ENCODE peak calls at places on chromosomes 4 and X, in six cellular contexts. J, T, V, K, Y and X are unnamed samples.

GRCh38 chrX:139869796-139870195 is 63.1 kb downstream of the ATP11C start:
- DNase-seq in J (no peak), T (no peak), V (no peak), K (no peak), Y (no peak), X (no peak)

GRCh38 chrX:771536-771935 is 140.9 kb downstream of the SHOX start:
- DNase-seq in J (no peak), T (no peak), V (no peak), K (no peak), Y (no peak), X (peak)

GRCh38 chr4:173835863-173836262 is 305.8 kb upstream of the HAND2 start:
- DNase-seq in J (no peak), T (no peak), V (no peak), K (no peak), Y (no peak), X (no peak)

GRCh38 chrX:10884246-10884645 is 226.9 kb upstream of the HCCS start:
- DNase-seq in J (no peak), T (no peak), V (no peak), K (no peak), Y (no peak), X (no peak)

GRCh38 chr4:4338632-4339031 is 48.3 kb upstream of the NSG1 start:
- DNase-seq in J (no peak), T (no peak), V (peak), K (no peak), Y (no peak), X (no peak)

GRCh38 chr4:91916219-91916618 is 387.5 kb upstream of the GRID2 start:
- DNase-seq in J (no peak), T (no peak), V (no peak), K (no peak), Y (no peak), X (no peak)

GRCh38 chr4:73730854-73731253 is 9.5 kb upstream of the CXCL8 start:
- DNase-seq in J (no peak), T (no peak), V (peak), K (no peak), Y (no peak), X (no peak)

GRCh38 chr4:22030321-22030720 is 81.7 kb upstream of the KCNIP4 start:
- DNase-seq in J (no peak), T (no peak), V (no peak), K (no peak), Y (no peak), X (no peak)

GRCh38 chr4:7359302-7360063 is 75.2 kb downstream of the PSAPL1 start:
- DNase-seq in J (no peak), T (no peak), V (no peak), K (no peak), Y (no peak), X (peak)

GRCh38 chr4:110533940-110534339 is 58.0 kb downstream of the ENPEP start:
- DNase-seq in J (no peak), T (no peak), V (no peak), K (no peak), Y (no peak), X (no peak)

GRCh38 chr4:156594619-156595018 is 377.0 kb downstream of the PDGFC start:
- DNase-seq in J (no peak), T (no peak), V (no peak), K (peak), Y (no peak), X (no peak)

GRCh38 chr4:185580699-185581098 is 45.4 kb upstream of the PDLIM3 start:
- DNase-seq in J (no peak), T (no peak), V (no peak), K (no peak), Y (no peak), X (no peak)

GRCh38 chr4:165872443-165873297 is at the start of gene TLL1:
- DNase-seq in J (no peak), T (no peak), V (no peak), K (peak), Y (no peak), X (peak)

GRCh38 chr4:189001971-189002450 is 862.8 kb downstream of the TRIML1 start:
- DNase-seq in J (no peak), T (no peak), V (no peak), K (no peak), Y (no peak), X (no peak)

GRCh38 chr4:170007113-170007512 is 19.1 kb downstream of the MFAP3L start:
- DNase-seq in J (no peak), T (no peak), V (peak), K (no peak), Y (no peak), X (no peak)

GRCh38 chr4:11635336-11635735 is 206.6 kb upstream of the HS3ST1 start:
- DNase-seq in J (no peak), T (no peak), V (no peak), K (no peak), Y (no peak), X (no peak)

GRCh38 chr4:62771656-62772557 is 1571.8 kb downstream of the ADGRL3 start:
- DNase-seq in J (no peak), T (no peak), V (no peak), K (no peak), Y (no peak), X (no peak)

GRCh38 chrX:53659039-53659438 is 27.5 kb downstream of the HUWE1 start:
- DNase-seq in J (no peak), T (no peak), V (no peak), K (no peak), Y (no peak), X (no peak)

GRCh38 chrX:136147966-136148365 is 633 bp downstream of the FHL1 start:
- DNase-seq in J (no peak), T (no peak), V (no peak), K (peak), Y (no peak), X (no peak)

GRCh38 chr4:11628093-11628725 is 199.5 kb upstream of the HS3ST1 start:
- DNase-seq in J (no peak), T (no peak), V (no peak), K (no peak), Y (no peak), X (no peak)

GRCh38 chr4:78806943-78807458 is 30.9 kb downstream of the BMP2K start:
- DNase-seq in J (no peak), T (no peak), V (no peak), K (no peak), Y (no peak), X (no peak)

GRCh38 chr4:85756938-85757337 is 282.0 kb downstream of the ARHGAP24 start:
- DNase-seq in J (no peak), T (no peak), V (peak), K (no peak), Y (no peak), X (no peak)

GRCh38 chr4:183816077-183816476 is 89.0 kb upstream of the STOX2 start:
- DNase-seq in J (no peak), T (no peak), V (no peak), K (no peak), Y (no peak), X (no peak)

GRCh38 chr4:24160358-24160757 is 270.5 kb upstream of the PPARGC1A start:
- DNase-seq in J (no peak), T (no peak), V (no peak), K (no peak), Y (no peak), X (no peak)

GRCh38 chr4:57437649-57438048 is 327.5 kb upstream of the IGFBP7 start:
- DNase-seq in J (no peak), T (no peak), V (no peak), K (no peak), Y (no peak), X (no peak)

GRCh38 chr4:136505020-136505419 is 1027.3 kb downstream of the PCDH18 start:
- DNase-seq in J (no peak), T (no peak), V (no peak), K (no peak), Y (no peak), X (no peak)

GRCh38 chr4:186472948-186473347 is 82.4 kb downstream of the MTNR1A start:
- DNase-seq in J (no peak), T (no peak), V (peak), K (no peak), Y (no peak), X (no peak)

GRCh38 chrX:3231766-3232165 is 114.7 kb downstream of the MXRA5 start:
- DNase-seq in J (no peak), T (no peak), V (no peak), K (no peak), Y (no peak), X (no peak)

GRCh38 chr4:121182296-121182695 is 18.2 kb upstream of the TNIP3 start:
- DNase-seq in J (no peak), T (no peak), V (peak), K (no peak), Y (no peak), X (no peak)

GRCh38 chr4:15907430-15907829 is 31.1 kb downstream of the FGFBP1 start:
- DNase-seq in J (no peak), T (no peak), V (no peak), K (no peak), Y (no peak), X (no peak)

GRCh38 chrX:154458116-154458953 is at the start of gene PLXNA3:
- DNase-seq in J (no peak), T (peak), V (peak), K (peak), Y (no peak), X (no peak)

GRCh38 chr4:1321486-1321885 is 25.5 kb upstream of the UVSSA start:
- DNase-seq in J (no peak), T (no peak), V (no peak), K (no peak), Y (no peak), X (peak)

GRCh38 chr4:4990857-4991540 is 28.3 kb downstream of the CYTL1 start:
- DNase-seq in J (peak), T (peak), V (peak), K (peak), Y (no peak), X (no peak)

GRCh38 chr4:38568768-38569167 is 95.2 kb upstream of the KLF3 start:
- DNase-seq in J (no peak), T (no peak), V (no peak), K (no peak), Y (no peak), X (no peak)

GRCh38 chr4:9994246-9994847 is 26.9 kb downstream of the SLC2A9 start:
- DNase-seq in J (no peak), T (peak), V (no peak), K (no peak), Y (no peak), X (no peak)

GRCh38 chrX:85365370-85365995 is 14.0 kb downstream of the POF1B start:
- DNase-seq in J (no peak), T (no peak), V (no peak), K (no peak), Y (no peak), X (no peak)

GRCh38 chr4:61739899-61740298 is 539.8 kb downstream of the ADGRL3 start:
- DNase-seq in J (no peak), T (no peak), V (no peak), K (no peak), Y (no peak), X (no peak)

GRCh38 chr4:61740950-61741638 is 541.0 kb downstream of the ADGRL3 start:
- DNase-seq in J (no peak), T (no peak), V (no peak), K (no peak), Y (no peak), X (no peak)
- TF ChIP-seq CTCF in J (no peak), T (no peak), V (no peak), K (peak), Y (no peak), X (no peak)

GRCh38 chr4:88286897-88287296 is 2.5 kb upstream of the PPM1K start:
- DNase-seq in J (no peak), T (no peak), V (no peak), K (no peak), Y (no peak), X (no peak)

GRCh38 chr4:88280228-88280795 is 4.0 kb downstream of the PPM1K start:
- DNase-seq in J (no peak), T (no peak), V (no peak), K (no peak), Y (no peak), X (no peak)

GRCh38 chr4:88283661-88284377 is 542 bp downstream of the PPM1K start:
- DNase-seq in J (peak), T (peak), V (peak), K (peak), Y (no peak), X (no peak)

GRCh38 chr4:88285235-88285505 is 809 bp upstream of the PPM1K start:
- DNase-seq in J (no peak), T (no peak), V (no peak), K (no peak), Y (no peak), X (no peak)

GRCh38 chr4:88284378-88285234 is at the start of gene PPM1K:
- DNase-seq in J (peak), T (peak), V (peak), K (peak), Y (peak), X (peak)
- TF ChIP-seq CTCF in J (no peak), T (no peak), V (no peak), K (peak), Y (no peak), X (peak)

GRCh38 chr4:140000232-140000631 is 153.8 kb downstream of the MAML3 start:
- DNase-seq in J (no peak), T (no peak), V (no peak), K (no peak), Y (no peak), X (no peak)
- TF ChIP-seq CTCF in J (no peak), T (no peak), V (no peak), K (no peak), Y (no peak), X (no peak)

GRCh38 chr4:80137631-80138030 is 59.7 kb upstream of the PRDM8 start:
- DNase-seq in J (no peak), T (no peak), V (no peak), K (no peak), Y (no peak), X (no peak)

GRCh38 chr4:80140237-80140636 is 57.1 kb upstream of the PRDM8 start:
- DNase-seq in J (no peak), T (no peak), V (peak), K (no peak), Y (no peak), X (no peak)

GRCh38 chr4:80136238-80136637 is 61.1 kb upstream of the PRDM8 start:
- DNase-seq in J (no peak), T (no peak), V (no peak), K (no peak), Y (no peak), X (no peak)

GRCh38 chr4:80139668-80140067 is 57.6 kb upstream of the PRDM8 start:
- DNase-seq in J (no peak), T (no peak), V (peak), K (no peak), Y (no peak), X (no peak)

DNA sequence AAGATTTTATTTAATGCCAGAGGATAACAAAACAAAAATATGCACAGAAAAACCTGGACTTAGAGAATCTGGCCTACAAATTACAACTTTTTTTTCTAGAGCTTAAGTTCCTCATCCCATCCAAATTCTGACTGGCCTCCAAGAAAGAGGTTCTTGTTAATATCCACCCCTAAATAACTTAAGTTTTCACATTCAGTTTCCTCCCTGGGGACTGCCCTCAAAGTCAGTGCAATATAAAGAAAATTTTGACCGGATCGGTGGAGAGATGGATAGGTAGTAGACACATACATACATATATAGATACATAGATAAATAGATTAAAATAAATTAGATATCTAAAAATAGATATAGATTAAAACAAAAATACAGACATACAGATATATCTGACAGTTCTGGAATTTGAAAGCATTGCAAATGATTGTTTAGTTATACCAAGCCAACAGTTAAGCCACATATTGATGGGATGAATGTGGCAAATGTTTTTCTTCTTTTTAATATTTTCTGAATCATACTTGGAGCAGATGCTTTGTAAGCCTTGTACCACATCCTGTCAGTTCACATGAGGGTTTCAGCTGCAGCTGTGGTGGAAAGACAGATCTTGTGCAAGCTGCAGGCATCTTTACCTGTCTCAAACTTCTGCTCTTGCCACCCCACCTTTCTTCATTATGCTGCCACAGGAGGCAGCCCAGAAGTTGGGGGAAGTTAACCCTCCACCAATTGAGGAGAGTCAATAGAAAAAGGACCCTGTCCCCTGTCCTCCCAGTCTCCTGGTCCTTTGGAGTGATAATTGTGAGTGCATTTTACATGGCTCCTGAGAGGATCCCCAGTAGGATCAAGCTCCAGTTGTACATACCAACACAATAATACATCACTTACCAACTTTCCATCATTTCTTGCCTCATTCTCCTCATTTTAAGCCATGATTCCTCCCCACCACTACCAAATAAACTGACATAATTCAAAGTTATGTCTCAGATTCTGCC is 58.5 kb upstream of the PRDM8 start:
- DNase-seq in J (no peak), T (peak), V (peak), K (no peak), Y (no peak), X (no peak)
- TF ChIP-seq CTCF in J (no peak), T (no peak), V (no peak), K (no peak), Y (no peak), X (no peak)

GRCh38 chrX:69503228-69503834 is 795 bp upstream of the NALF2 start:
- DNase-seq in J (no peak), T (no peak), V (no peak), K (no peak), Y (no peak), X (no peak)
- TF ChIP-seq CTCF in J (no peak), T (peak), V (no peak), K (peak), Y (no peak), X (peak)

GRCh38 chrX:18410038-18410437 is 15.4 kb upstream of the CDKL5 start:
- DNase-seq in J (no peak), T (peak), V (peak), K (no peak), Y (no peak), X (no peak)
- TF ChIP-seq CTCF in J (no peak), T (no peak), V (no peak), K (peak), Y (peak), X (peak)

GRCh38 chr4:130257271-130257670 is 1161.3 kb downstream of the C4orf33 start:
- DNase-seq in J (no peak), T (no peak), V (no peak), K (no peak), Y (no peak), X (no peak)
- TF ChIP-seq CTCF in J (no peak), T (no peak), V (no peak), K (no peak), Y (no peak), X (peak)

DNA sequence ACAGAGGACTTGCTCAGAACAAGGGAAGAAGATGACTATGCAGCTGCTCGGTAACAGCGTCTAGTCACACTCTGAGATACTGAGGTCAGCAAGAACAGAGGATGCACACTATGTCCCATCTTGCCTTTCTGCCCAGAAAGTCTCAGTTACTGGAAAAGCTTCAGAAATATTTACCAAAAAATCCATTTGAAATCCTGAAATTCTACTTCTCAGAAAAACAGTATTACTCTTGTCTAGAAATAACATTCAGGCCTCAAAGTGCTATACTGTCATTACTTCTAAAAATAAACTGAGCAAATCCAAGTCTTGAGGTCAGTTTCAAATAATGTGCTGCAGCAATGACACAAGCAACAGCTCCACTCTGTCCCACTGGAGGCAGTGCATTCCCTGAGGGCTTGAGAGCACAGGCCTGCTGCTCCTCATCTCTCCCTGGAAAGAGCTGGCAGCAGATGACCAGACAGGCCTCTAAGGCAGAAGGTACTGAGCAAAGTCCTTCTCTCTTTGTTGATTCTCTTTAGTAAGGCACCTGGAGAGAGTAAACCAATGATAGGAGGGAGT is 76.9 kb downstream of the CAMK2D start:
- DNase-seq in J (no peak), T (peak), V (peak), K (peak), Y (no peak), X (no peak)
- TF ChIP-seq CTCF in J (no peak), T (no peak), V (no peak), K (peak), Y (peak), X (peak)

DNA sequence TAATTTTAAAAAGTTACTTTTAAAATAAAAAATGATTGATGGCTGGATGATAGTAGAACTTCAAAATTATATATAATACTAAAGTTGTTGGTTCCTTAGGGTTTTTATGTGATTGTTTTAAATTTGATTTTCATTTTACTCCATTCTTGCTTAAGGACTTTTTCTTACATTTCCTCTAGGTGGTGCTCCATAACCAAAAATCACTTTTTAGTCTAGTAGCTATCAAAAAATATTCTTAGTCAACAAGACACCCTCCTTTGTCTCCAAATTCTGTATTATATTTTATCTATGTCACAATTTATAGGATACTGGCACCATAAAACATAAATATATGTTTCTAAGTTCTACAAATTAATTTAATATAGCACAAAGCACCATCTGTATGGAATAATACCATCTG is 67.2 kb upstream of the BRWD3 start:
- DNase-seq in J (no peak), T (no peak), V (peak), K (no peak), Y (no peak), X (no peak)
- TF ChIP-seq CTCF in J (no peak), T (peak), V (peak), K (peak), Y (no peak), X (peak)

DNA sequence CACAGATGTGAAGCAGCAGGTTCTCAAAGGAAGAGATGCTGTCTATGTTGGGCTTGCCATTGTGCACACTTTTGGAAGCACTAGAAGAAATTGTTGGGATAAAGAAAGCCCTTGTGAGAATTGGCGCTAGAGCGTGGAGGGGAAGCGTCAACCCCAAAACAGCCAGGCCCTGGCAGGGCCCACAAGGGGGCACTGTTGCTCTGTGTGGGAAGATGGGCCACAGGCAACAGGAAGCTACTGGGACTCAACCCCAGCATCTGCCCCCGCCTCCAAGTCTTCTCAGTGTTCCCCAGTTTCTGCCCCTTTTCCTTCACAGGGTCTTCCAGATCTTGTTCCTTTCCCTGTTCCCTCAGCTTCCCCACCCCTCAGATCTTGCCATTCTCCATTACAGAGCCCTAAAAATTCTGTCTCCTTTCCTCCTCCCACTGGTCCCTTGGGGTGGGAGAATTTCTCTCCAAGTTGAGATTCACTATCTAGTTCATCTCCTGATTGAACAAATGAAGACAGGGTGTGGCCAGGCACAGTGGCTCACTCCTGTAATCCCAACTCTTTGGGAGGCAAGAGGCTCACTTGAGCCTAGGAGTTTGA is 85.5 kb downstream of the STARD8 start:
- DNase-seq in J (no peak), T (peak), V (peak), K (peak), Y (peak), X (peak)
- TF ChIP-seq CTCF in J (peak), T (peak), V (peak), K (peak), Y (peak), X (peak)